ENCODE peak calls at places on chromosome 12, in ten cellular contexts. F, B, W, U, S, Z, L, H, G and M are unnamed samples.
A peak's percentile ranks its signal among the peaks of the same experiment; 100 is the strongest.

GRCh38 chr12:40439771-40440492 is 215.1 kb downstream of the LRRK2 start:
- DNase-seq in F (peak; percentile 4), B (no peak), W (no peak), U (no peak), S (no peak), Z (no peak), L (no peak), H (no peak), G (no peak), M (no peak)

GRCh38 chr12:124715121-124715990 is 147.9 kb upstream of the NCOR2 start:
- DNase-seq in F (peak; percentile 35), B (peak; percentile 35), W (no peak), U (no peak), S (peak; percentile 74), Z (no peak), L (no peak), H (no peak), G (no peak), M (peak; percentile 59)

GRCh38 chr12:29725587-29726320 is 58.0 kb downstream of the TMTC1 start:
- DNase-seq in F (peak; percentile 58), B (peak; percentile 70), W (peak; percentile 86), U (no peak), S (no peak), Z (no peak), L (no peak), H (peak; percentile 43), G (no peak), M (no peak)

GRCh38 chr12:111757361-111758119 is 9.2 kb upstream of the ALDH2 start:
- DNase-seq in F (no peak), B (peak; percentile 65), W (peak; percentile 67), U (peak; percentile 97), S (peak; percentile 79), Z (peak; percentile 76), L (no peak), H (peak; percentile 64), G (peak; percentile 32), M (peak; percentile 76)

GRCh38 chr12:57522887-57523705 is 472 bp downstream of the MBD6 start:
- DNase-seq in F (peak; percentile 70), B (peak; percentile 49), W (peak; percentile 78), U (peak; percentile 93), S (peak; percentile 89), Z (peak; percentile 73), L (no peak), H (peak; percentile 54), G (no peak), M (peak; percentile 86)

GRCh38 chr12:71124833-71125460 is 32.9 kb downstream of the TSPAN8 start:
- DNase-seq in F (no peak), B (no peak), W (no peak), U (no peak), S (no peak), Z (no peak), L (no peak), H (no peak), G (no peak), M (no peak)

GRCh38 chr12:18479266-18479665 is 217.9 kb downstream of the PIK3C2G start:
- DNase-seq in F (no peak), B (no peak), W (no peak), U (no peak), S (no peak), Z (no peak), L (no peak), H (no peak), G (no peak), M (no peak)

GRCh38 chr12:22700126-22700525 is 75.2 kb downstream of the ETNK1 start:
- DNase-seq in F (peak; percentile 25), B (peak; percentile 29), W (no peak), U (no peak), S (no peak), Z (no peak), L (no peak), H (no peak), G (no peak), M (no peak)

GRCh38 chr12:52182456-52182855 is 9.4 kb downstream of the KRT80 start:
- DNase-seq in F (no peak), B (peak; percentile 23), W (no peak), U (no peak), S (no peak), Z (no peak), L (no peak), H (no peak), G (no peak), M (no peak)

GRCh38 chr12:52184813-52185212 is 7.0 kb downstream of the KRT80 start:
- DNase-seq in F (no peak), B (peak; percentile 15), W (no peak), U (no peak), S (no peak), Z (no peak), L (no peak), H (no peak), G (no peak), M (no peak)

GRCh38 chr12:52183971-52184370 is 7.8 kb downstream of the KRT80 start:
- DNase-seq in F (no peak), B (no peak), W (no peak), U (no peak), S (no peak), Z (no peak), L (no peak), H (no peak), G (no peak), M (no peak)

GRCh38 chr12:52182898-52183543 is 8.8 kb downstream of the KRT80 start:
- DNase-seq in F (no peak), B (peak; percentile 59), W (no peak), U (no peak), S (no peak), Z (no peak), L (no peak), H (no peak), G (no peak), M (no peak)

GRCh38 chr12:52183544-52183910 is 8.3 kb downstream of the KRT80 start:
- DNase-seq in F (no peak), B (peak; percentile 15), W (no peak), U (no peak), S (no peak), Z (no peak), L (no peak), H (no peak), G (no peak), M (no peak)
- H3K27ac ChIP-seq in F (no peak overlapping the region), B (peak overlapping the region; percentile 80), W (no peak overlapping the region), U (no peak overlapping the region), S (no peak overlapping the region), Z (no peak overlapping the region), L (peak overlapping the region; percentile 75), H (no peak overlapping the region), G (no peak overlapping the region), M (no peak overlapping the region)

DNA sequence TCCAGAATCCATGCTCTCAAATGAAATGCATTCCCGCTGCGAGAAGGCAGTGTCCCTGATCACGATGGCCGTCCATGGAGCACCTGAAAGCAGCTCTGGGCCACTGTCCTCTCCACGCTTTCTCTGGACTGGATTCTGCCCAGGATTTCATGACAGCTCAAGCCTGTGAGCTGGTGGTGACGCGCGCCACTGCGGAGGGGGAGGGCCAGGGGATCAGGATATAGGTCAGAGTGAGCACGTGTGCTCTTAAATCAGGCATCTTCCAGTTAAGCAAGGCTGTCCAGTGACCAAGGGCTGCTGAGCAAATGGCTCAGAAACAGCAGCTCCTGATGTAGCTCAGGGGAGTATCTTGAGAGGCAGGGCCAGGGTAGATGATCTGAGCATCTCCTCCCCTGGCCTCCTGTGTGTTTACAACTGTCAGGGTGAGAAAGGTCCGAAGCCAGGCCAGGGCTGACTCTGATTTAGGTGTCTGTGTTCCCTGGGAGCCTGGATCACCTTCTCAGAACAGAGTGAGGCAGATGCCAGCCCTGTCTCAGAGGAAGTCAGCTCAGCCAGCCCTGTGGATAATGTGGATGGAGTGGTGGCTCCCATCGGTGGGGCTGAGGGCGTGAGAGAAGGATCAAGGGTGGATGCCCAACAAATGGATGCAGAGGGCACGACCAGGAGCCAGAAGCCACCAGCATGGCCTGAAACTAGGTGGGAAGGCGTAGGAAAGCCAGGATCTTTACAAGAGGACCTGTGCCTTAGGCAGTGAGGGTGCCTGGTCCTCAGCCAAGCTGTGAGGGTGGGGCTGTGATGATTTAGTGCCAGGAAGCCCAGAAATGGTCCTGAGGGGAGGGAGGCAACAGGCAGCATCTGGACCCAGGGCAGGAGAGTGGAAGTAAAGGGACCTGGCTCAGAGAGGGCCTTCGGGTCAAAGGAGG is 55.3 kb downstream of the ELK3 start:
- DNase-seq in F (peak; percentile 53), B (peak; percentile 69), W (peak; percentile 84), U (no peak), S (no peak), Z (no peak), L (no peak), H (peak; percentile 77), G (peak; percentile 31), M (no peak)
- H3K27ac ChIP-seq in F (peak overlapping the region; percentile 61), B (no peak overlapping the region), W (peak overlapping the region; percentile 51), U (no peak overlapping the region), S (no peak overlapping the region), Z (no peak overlapping the region), L (no peak overlapping the region), H (peak overlapping the region; percentile 0), G (no peak overlapping the region), M (peak overlapping the region; percentile 36)

DNA sequence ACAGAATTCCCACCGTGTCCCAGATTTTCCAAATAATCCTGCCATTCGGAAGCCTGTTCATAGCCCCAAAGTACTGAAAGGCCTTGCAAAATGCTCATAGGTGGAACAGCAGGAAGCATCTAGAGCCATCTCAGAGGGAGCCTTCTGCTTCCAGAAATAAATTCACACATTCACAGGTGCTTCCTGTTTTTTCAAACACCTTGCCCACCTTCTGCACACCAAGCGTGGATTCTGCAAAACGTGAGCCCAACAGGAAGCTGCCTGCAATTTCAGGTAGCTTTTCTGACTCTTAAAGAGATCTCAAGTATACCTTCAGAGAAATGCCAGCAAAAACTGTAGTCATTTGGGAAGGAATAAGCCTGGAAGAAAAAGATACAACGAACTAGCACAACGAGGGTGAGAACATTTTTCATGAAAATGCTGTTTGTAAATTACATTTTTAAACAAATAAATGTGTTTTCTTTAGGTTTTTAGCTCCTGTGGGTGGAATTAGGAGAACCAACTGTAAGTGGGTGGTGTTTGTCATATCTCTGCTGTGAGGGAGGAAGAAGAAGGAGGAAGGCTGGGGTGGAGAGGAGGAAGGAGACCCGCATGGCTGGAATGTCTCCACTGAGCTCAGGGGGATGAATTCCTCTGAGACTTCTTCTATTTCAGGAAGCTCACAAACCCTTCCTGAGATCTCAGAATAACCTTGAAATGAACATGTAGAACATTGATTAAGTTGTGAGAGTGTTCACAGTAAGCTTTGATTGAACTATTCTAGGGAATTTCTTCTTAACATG is at the start of gene IFNG-AS1:
- DNase-seq in F (no peak), B (no peak), W (no peak), U (no peak), S (no peak), Z (peak; percentile 91), L (no peak), H (no peak), G (no peak), M (no peak)
- H3K27ac ChIP-seq in F (no peak within 1 kb of the TSS), B (no peak within 1 kb of the TSS), W (no peak within 1 kb of the TSS), U (no peak within 1 kb of the TSS), S (no peak within 1 kb of the TSS), Z (peak within 1 kb of the TSS; percentile 97), L (no peak within 1 kb of the TSS), H (no peak within 1 kb of the TSS), G (no peak within 1 kb of the TSS), M (no peak within 1 kb of the TSS)

DNA sequence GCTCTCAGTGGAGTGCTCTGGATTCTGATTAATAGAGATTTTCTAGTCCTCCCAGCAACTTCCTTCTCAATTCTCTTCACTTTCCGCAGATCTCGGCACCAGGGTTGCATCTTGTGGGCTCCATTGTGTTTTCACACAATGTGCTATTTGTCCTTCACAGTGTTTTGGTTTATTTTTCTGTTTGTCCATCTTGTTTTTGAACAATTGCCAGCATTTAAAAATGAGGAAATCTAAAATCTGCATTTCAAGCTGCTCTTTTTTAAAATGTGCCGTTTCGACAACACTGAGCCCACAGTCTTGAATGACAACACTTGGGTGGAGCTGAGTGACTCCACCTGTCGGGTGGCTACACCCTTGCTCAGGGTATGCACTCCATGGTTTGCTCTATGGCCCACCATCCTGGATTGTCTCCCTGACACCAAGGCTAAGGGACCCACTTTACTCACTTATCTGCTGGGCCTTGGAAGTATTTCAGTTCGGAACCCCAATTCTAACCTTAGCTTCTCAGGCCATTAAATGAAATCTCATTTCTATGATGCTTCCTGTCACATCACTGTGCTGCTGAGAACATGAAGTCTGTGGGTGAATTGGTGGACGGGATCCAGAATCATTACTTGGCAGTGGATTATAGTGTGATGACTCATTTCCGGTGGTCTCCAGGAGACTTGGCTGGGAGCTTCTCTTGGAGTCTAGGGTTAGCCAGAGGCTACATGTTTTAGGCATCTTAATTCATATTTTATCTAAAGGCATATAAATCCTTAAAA is 3.4 kb upstream of the MYRFL start:
- DNase-seq in F (peak; percentile 9), B (peak; percentile 68), W (no peak), U (no peak), S (no peak), Z (no peak), L (peak; percentile 17), H (no peak), G (no peak), M (no peak)
- H3K27ac ChIP-seq in F (no peak overlapping the region), B (no peak overlapping the region), W (no peak overlapping the region), U (no peak overlapping the region), S (no peak overlapping the region), Z (no peak overlapping the region), L (no peak overlapping the region), H (no peak overlapping the region), G (no peak overlapping the region), M (peak overlapping the region; percentile 31)